ENCODE peak calls at places on chromosomes 12 and 14, in nine cellular contexts. Q is ascending aorta; D is transverse colon; H is uterus; L is HepG2; J is esophagus squamous epithelium; N is breast epithelium; F is CD8-positive, alpha-beta T cell; Z is left lung. M is an unnamed sample. For H3K4me1, the result is how much of the 10 kb centered on the place peaks cover.

GRCh38 chr12:28033538-28033915 is 61.0 kb upstream of the PTHLH start:
- DNase-seq in H (no peak), F (no peak), D (no peak), Z (no peak), Q (no peak), L (no peak), J (no peak), N (no peak), M (peak)

GRCh38 chr12:103102225-103102744 is 144.8 kb downstream of the ASCL1 start:
- DNase-seq in Q (no peak), L (no peak), H (no peak), D (no peak), F (no peak), J (no peak), Z (no peak), N (no peak), M (no peak)

GRCh38 chr12:106249411-106250135 is 1.8 kb upstream of the CKAP4 start:
- DNase-seq in H (no peak), F (no peak), N (no peak), Z (no peak), J (no peak), Q (no peak), L (no peak), D (peak), M (no peak)

GRCh38 chr12:121796855-121797751 is 3.6 kb upstream of the RHOF start:
- DNase-seq in D (peak), Q (peak), H (peak), J (no peak), L (peak), F (no peak), Z (peak), N (peak), M (no peak)

GRCh38 chr14:54106802-54107377 is 150.3 kb upstream of the BMP4 start:
- DNase-seq in F (no peak), N (no peak), Z (no peak), J (no peak), H (no peak), L (peak), Q (no peak), D (no peak), M (peak)

GRCh38 chr14:68384335-68384734 is 408.5 kb downstream of the ZFP36L1 start:
- DNase-seq in Q (peak), D (peak), H (no peak), L (no peak), N (no peak), F (no peak), J (no peak), Z (peak), M (no peak)

GRCh38 chr14:93688239-93688666 is 100.0 kb downstream of the PRIMA1 start:
- DNase-seq in D (no peak), N (no peak), Z (no peak), F (no peak), J (no peak), Q (no peak), L (no peak), H (no peak), M (no peak)

GRCh38 chr12:45232771-45233372 is 17.0 kb downstream of the ANO6 start:
- DNase-seq in L (peak), D (no peak), N (no peak), Z (peak), J (no peak), F (no peak), Q (peak), H (peak), M (peak)

GRCh38 chr12:18476866-18477265 is 215.5 kb downstream of the PIK3C2G start:
- DNase-seq in J (no peak), N (no peak), D (no peak), F (no peak), Z (no peak), Q (no peak), L (no peak), H (no peak), M (no peak)

GRCh38 chr12:44582521-44582920 is 293.6 kb downstream of the NELL2 start:
- DNase-seq in Z (no peak), Q (no peak), L (peak), J (no peak), H (no peak), F (no peak), D (no peak), N (no peak), M (no peak)

GRCh38 chr14:34465069-34465859 is 3.2 kb upstream of the SPTSSA start:
- DNase-seq in D (no peak), H (no peak), J (no peak), Q (no peak), N (no peak), L (peak), Z (no peak), F (no peak), M (peak)

GRCh38 chr14:64289571-64289970 is 4.6 kb downstream of the ESR2 start:
- DNase-seq in D (no peak), H (no peak), L (no peak), J (no peak), N (no peak), Q (no peak), F (no peak), Z (no peak), M (no peak)

GRCh38 chr12:104733717-104734175 is 224.3 kb downstream of the SLC41A2 start:
- DNase-seq in F (no peak), J (no peak), Z (peak), Q (no peak), D (no peak), N (no peak), H (no peak), L (peak), M (no peak)

GRCh38 chr14:67971627-67972625 is 152.3 kb downstream of the RAD51B start:
- DNase-seq in D (no peak), Q (no peak), Z (no peak), L (no peak), J (no peak), N (no peak), H (no peak), F (no peak), M (peak)

GRCh38 chr12:20194171-20194570 is 174.2 kb upstream of the PDE3A start:
- DNase-seq in L (no peak), J (no peak), N (no peak), Q (no peak), F (no peak), H (no peak), D (no peak), Z (no peak), M (no peak)
- TF ChIP-seq CTCF in L (peak), J (no peak), N (no peak), Q (no peak), F (no peak), H (no peak), D (no peak), Z (no peak), M (no peak)

GRCh38 chr12:51959211-51959610 is 7.7 kb downstream of the ACVR1B start:
- DNase-seq in H (peak), Z (no peak), Q (no peak), N (no peak), F (no peak), D (peak), L (no peak), J (no peak), M (no peak)
- H3K27ac ChIP-seq in H (no peak), Z (peak), Q (no peak), N (peak), F (no peak), D (peak), L (peak), J (peak), M (no peak)

GRCh38 chr14:22883191-22883976 is at the start of gene REM2:
- DNase-seq in Z (no peak), L (no peak), H (no peak), J (no peak), Q (no peak), N (no peak), F (no peak), D (no peak), M (no peak)
- H3K4me1 ChIP-seq in Z (under half), L (under half), H (under half), J (under half), Q (under half), N (under half), F (under half), D (under half), M (under half)

GRCh38 chr12:126681676-126682075 is 1585.3 kb upstream of the TMEM132C start:
- DNase-seq in Z (no peak), F (no peak), D (no peak), J (no peak), Q (no peak), L (no peak), H (no peak), N (no peak), M (no peak)
- TF ChIP-seq CTCF in Z (no peak), F (no peak), D (no peak), J (no peak), Q (no peak), L (no peak), H (no peak), N (no peak), M (no peak)

GRCh38 chr12:53506881-53507719 is at the start of gene NPFF:
- DNase-seq in N (no peak), Q (no peak), Z (no peak), D (no peak), L (no peak), H (no peak), J (no peak), F (no peak), M (no peak)
- H3K27ac ChIP-seq in N (peak), Q (peak), Z (peak), D (no peak), L (no peak), H (no peak), J (no peak), F (no peak), M (no peak)

DNA sequence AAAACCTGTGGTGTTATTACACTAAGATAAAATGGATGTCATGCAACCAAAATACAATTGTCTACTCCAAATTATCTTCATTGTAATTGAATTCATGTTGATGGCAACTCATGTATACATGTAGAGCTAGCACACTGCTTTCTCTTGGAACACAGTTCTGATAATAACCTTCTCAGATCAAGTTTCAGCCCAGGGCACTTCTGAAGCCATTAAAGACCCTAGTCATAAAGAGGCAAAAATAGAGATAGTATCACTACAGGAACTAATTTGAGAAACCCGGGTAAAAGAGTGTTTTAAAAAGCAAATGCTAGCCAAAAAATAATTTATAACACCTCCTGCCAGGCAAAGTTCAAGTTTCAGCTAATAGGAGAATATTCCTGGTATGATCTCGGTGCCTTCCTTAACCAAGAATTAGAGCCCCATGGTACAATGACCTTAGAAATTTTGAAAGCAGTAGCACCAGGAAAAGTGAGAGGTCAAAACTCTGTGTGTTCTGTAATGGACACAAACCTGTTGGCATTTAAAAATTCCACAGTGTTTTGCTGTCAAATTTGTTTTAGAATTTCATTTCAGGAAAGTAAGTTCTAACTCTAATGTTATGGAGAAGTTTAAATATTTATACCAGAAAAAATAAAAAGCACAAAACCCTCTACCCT is 105.0 kb upstream of the FRMD6 start:
- DNase-seq in H (no peak), F (no peak), D (no peak), Q (no peak), L (no peak), J (no peak), N (no peak), Z (no peak), M (no peak)
- H3K4me1 ChIP-seq in H (under half), F (under half), D (under half), Q (under half), L (under half), J (under half), N (under half), Z (under half), M (half or more)

DNA sequence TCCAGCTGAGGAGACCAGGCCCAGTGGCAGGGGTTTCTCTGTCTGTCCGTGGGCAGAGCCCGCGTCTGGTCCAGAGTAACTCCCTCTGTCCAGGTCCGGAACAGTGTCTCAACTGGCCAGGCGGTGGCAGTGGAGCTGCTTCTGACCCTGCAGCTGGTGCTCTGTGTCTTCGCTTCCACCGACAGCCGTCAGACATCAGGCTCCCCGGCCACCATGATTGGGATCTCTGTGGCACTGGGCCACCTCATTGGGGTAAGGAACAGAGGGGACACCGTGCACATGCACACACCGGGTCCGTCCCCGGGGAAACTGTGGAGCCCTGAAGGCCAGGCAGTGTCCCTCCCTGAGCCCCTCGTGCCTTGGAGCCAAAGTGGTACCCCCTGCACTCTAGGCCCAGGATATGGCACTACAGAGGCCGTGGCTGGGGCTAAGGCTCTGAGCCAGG is 1.5 kb downstream of the AQP6 start:
- DNase-seq in H (peak), D (peak), L (peak), F (no peak), J (no peak), Q (no peak), Z (peak), N (no peak), M (no peak)
- TF ChIP-seq CTCF in H (peak), D (peak), L (peak), F (no peak), J (peak), Q (peak), Z (peak), N (peak), M (peak)

GRCh38 chr12:647713-648085 is 15.5 kb downstream of the NINJ2 start:
- DNase-seq in F (no peak), Z (no peak), D (no peak), N (no peak), H (no peak), L (no peak), Q (no peak), J (no peak), M (no peak)
- H3K27ac ChIP-seq in F (no peak), Z (no peak), D (peak), N (peak), H (peak), L (no peak), Q (peak), J (peak), M (no peak)

DNA sequence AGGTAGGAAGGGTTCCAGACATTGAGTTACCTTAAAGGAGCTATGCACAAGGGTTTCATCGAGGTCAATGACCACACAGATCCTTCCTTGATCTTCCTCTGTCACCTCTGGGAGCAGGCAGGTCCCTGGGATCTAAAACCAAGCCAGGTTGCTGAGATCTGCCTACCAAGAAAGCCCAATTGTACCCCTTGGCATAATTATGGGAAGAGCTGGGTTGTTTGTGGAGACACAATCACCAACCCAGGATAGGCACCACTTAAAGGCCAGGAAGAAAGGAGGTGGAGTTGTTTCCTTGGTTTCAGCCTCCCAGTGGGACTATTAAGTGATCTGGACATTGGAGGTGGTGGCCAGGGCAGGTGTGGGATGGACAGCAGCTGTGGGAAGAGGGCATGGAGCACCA is 8.4 kb upstream of the AVIL start:
- DNase-seq in F (no peak), J (no peak), Q (no peak), H (no peak), Z (no peak), D (no peak), N (no peak), L (no peak), M (no peak)
- H3K4me1 ChIP-seq in F (under half), J (under half), Q (under half), H (under half), Z (half or more), D (under half), N (under half), L (under half), M (under half)